ENCODE peak calls at places on chromosomes 11 and 22, in six cellular contexts. Z is A549, L is H1, T is GM12878, G is K562, N is HepG2. J is an unnamed sample.

GRCh38 chr11:17414317-17414737 is 25.9 kb upstream of the KCNJ11 start:
- DNase-seq in Z (no peak), L (no peak), T (no peak), G (no peak), N (no peak), J (no peak)

GRCh38 chr11:73916435-73916834 is 34.4 kb upstream of the DNAJB13 start:
- DNase-seq in Z (no peak), L (no peak), T (no peak), G (no peak), N (no peak), J (no peak)

GRCh38 chr11:2795491-2795991 is 90.0 kb downstream of the CDKN1C start:
- DNase-seq in Z (no peak), L (no peak), T (no peak), G (no peak), N (no peak), J (no peak)

GRCh38 chr11:86990520-86990919 is 35.3 kb upstream of the FZD4 start:
- DNase-seq in Z (peak), L (peak), T (no peak), G (no peak), N (peak), J (peak)

GRCh38 chr11:12248330-12248729 is 129.0 kb upstream of the PARVA start:
- DNase-seq in Z (peak), L (no peak), T (no peak), G (no peak), N (peak), J (no peak)

GRCh38 chr11:69444381-69445130 is 36.9 kb upstream of the LINC01488 start:
- DNase-seq in Z (peak), L (no peak), T (no peak), G (peak), N (peak), J (no peak)

GRCh38 chr11:44010789-44011251 is 37.0 kb upstream of the ACCSL start:
- DNase-seq in Z (no peak), L (no peak), T (no peak), G (no peak), N (no peak), J (no peak)

GRCh38 chr22:48397531-48398180 is 1430.0 kb downstream of the BRD1 start:
- DNase-seq in Z (no peak), L (no peak), T (no peak), G (no peak), N (no peak), J (no peak)

GRCh38 chr11:9752091-9752490 is 88.2 kb downstream of the SWAP70 start:
- DNase-seq in Z (no peak), L (no peak), T (no peak), G (no peak), N (peak), J (no peak)

GRCh38 chr11:119520400-119520799 is 97.4 kb upstream of the THY1 start:
- DNase-seq in Z (no peak), L (no peak), T (no peak), G (no peak), N (no peak), J (no peak)
- TF ChIP-seq CEBPB in Z (no peak), L (no peak), T (no peak), G (no peak), N (no peak), J (no peak)

GRCh38 chr11:14645247-14645912 is 1.8 kb downstream of the PDE3B start:
- DNase-seq in Z (no peak), L (no peak), T (no peak), G (peak), N (peak), J (no peak)
- TF ChIP-seq MAX in Z (no peak), L (no peak), T (no peak), G (no peak), N (no peak), J (no peak)

DNA sequence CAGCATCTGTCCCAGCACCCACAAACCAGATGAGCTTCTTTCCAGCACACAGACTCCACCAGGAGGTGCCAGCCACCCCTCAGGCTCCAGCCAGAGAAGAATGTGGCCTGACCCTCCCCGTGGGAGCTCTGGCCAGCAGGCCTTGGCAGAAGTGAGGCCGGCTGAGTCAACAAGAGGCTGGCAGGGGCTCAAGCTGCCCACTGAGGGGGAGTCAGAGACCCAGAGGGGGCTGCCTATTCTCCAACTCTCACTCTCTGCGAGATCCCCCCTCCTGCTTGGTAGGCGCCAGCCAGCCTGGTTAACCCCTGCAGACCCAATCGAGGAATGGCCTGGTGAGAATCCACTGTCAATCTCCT is 10.6 kb upstream of the CDC42EP1 start:
- DNase-seq in Z (no peak), L (no peak), T (no peak), G (no peak), N (no peak), J (no peak)
- TF ChIP-seq CEBPB in Z (no peak), L (no peak), T (no peak), G (no peak), N (no peak), J (no peak)

GRCh38 chr11:70631624-70632047 is 233.3 kb downstream of the CTTN start:
- DNase-seq in Z (no peak), L (no peak), T (no peak), G (no peak), N (no peak), J (no peak)
- TF ChIP-seq MAX in Z (no peak), L (no peak), T (no peak), G (no peak), N (no peak), J (no peak)

J was measured in HCT116.